ENCODE peak calls at places on chromosomes 2 and 18, in eight cellular contexts. W, F, A, I, C, Y, O and R are unnamed samples.

GRCh38 chr2:233912799-233913423 is 4.3 kb upstream of the TRPM8 start:
- DNase-seq in W (no peak), F (peak), A (peak), I (no peak), C (peak), Y (no peak), O (peak), R (peak)

GRCh38 chr2:195051401-195051800 is 605.6 kb upstream of the SLC39A10 start:
- DNase-seq in W (no peak), F (peak), A (no peak), I (no peak), C (no peak), Y (no peak), O (no peak), R (peak)

GRCh38 chr2:149597050-149598013 is 9.8 kb upstream of the MMADHC start:
- DNase-seq in W (peak), F (peak), A (peak), I (peak), C (no peak), Y (no peak), O (peak), R (no peak)

GRCh38 chr2:36493221-36493620 is 104.7 kb downstream of the FEZ2 start:
- DNase-seq in W (no peak), F (no peak), A (no peak), I (no peak), C (no peak), Y (no peak), O (no peak), R (no peak)

GRCh38 chr2:17416891-17417391 is 101.3 kb downstream of the RAD51AP2 start:
- DNase-seq in W (no peak), F (peak), A (no peak), I (no peak), C (no peak), Y (no peak), O (no peak), R (no peak)

GRCh38 chr2:232235716-232236115 is 142.8 kb upstream of the ALPP start:
- DNase-seq in W (no peak), F (no peak), A (no peak), I (no peak), C (no peak), Y (no peak), O (no peak), R (peak)

GRCh38 chr18:6406910-6407470 is 7.7 kb downstream of the L3MBTL4 start:
- DNase-seq in W (no peak), F (no peak), A (no peak), I (no peak), C (no peak), Y (no peak), O (no peak), R (no peak)

GRCh38 chr18:2898131-2898640 is 51.4 kb downstream of the EMILIN2 start:
- DNase-seq in W (no peak), F (peak), A (no peak), I (no peak), C (no peak), Y (no peak), O (peak), R (no peak)